ENCODE peak calls at places on chromosomes 3 and 15, in four cellular contexts. L is CD8-positive, alpha-beta memory T cell; D is choroid plexus epithelial cell; C is fibroblast of mammary gland. O is an unnamed sample.

GRCh38 chr3:51966016-51966415 is 1.2 kb downstream of the PCBP4 start:
- DNase-seq in D (no peak), C (no peak), L (no peak), O (no peak)

GRCh38 chr15:69045810-69046209 is 31.3 kb downstream of the NOX5 start:
- DNase-seq in C (no peak), L (no peak), D (peak; percentile 84), O (peak; percentile 70)

GRCh38 chr15:62089616-62090015 is 22.8 kb downstream of the C2CD4A start:
- DNase-seq in D (no peak), L (no peak), C (no peak), O (no peak)

GRCh38 chr3:100966049-100966471 is 27.2 kb downstream of the ABI3BP start:
- DNase-seq in C (peak; percentile 70), D (no peak), L (no peak), O (no peak)

GRCh38 chr3:172040976-172041963 is 1.9 kb downstream of the FNDC3B start:
- DNase-seq in C (peak; percentile 48), L (no peak), D (peak; percentile 51), O (peak; percentile 54)

GRCh38 chr15:95946946-95947345 is 383.6 kb upstream of the NR2F2 start:
- DNase-seq in D (no peak), L (no peak), C (no peak), O (no peak)

GRCh38 chr3:10389995-10390394 is 69.1 kb upstream of the SEC13 start:
- DNase-seq in D (no peak), C (no peak), L (no peak), O (no peak)

GRCh38 chr3:38154625-38155255 is 10.6 kb upstream of the OXSR1 start:
- DNase-seq in L (no peak), D (no peak), C (no peak), O (no peak)

GRCh38 chr15:81301815-81302399 is 22.0 kb downstream of the STARD5 start:
- DNase-seq in C (no peak), L (no peak), D (no peak), O (no peak)

GRCh38 chr15:43521419-43521818 is 4.0 kb downstream of the MAP1A start:
- DNase-seq in C (no peak), D (no peak), L (no peak), O (no peak)

GRCh38 chr3:156793400-156793799 is 32.8 kb upstream of the LEKR1 start:
- DNase-seq in L (no peak), C (no peak), D (no peak), O (no peak)

GRCh38 chr3:171385086-171385485 is 75.1 kb downstream of the TNIK start:
- DNase-seq in C (no peak), L (no peak), D (no peak), O (no peak)

GRCh38 chr3:47910777-47911440 is 105.3 kb downstream of the MAP4 start:
- DNase-seq in L (no peak), C (peak; percentile 91), D (peak; percentile 90), O (peak; percentile 93)

GRCh38 chr15:100890850-100891249 is 11.2 kb downstream of the ALDH1A3 start:
- DNase-seq in L (no peak), D (no peak), C (no peak), O (no peak)

GRCh38 chr15:48806151-48806550 is 4.7 kb downstream of the CEP152 start:
- DNase-seq in C (peak; percentile 46), L (no peak), D (peak; percentile 42), O (peak; percentile 53)

GRCh38 chr15:25175033-25175788 is 220.4 kb downstream of the SNRPN start:
- DNase-seq in C (no peak), D (no peak), L (no peak), O (no peak)

GRCh38 chr3:38717603-38718240 is 68.2 kb upstream of the SCN5A start:
- DNase-seq in L (no peak), D (no peak), C (no peak), O (no peak)

GRCh38 chr3:172142074-172143059 is 103.0 kb downstream of the FNDC3B start:
- DNase-seq in L (no peak), C (peak; percentile 87), D (peak; percentile 92), O (peak; percentile 92)

GRCh38 chr3:66904816-66905543 is 93.1 kb upstream of the KBTBD8 start:
- DNase-seq in L (no peak), D (peak; percentile 56), C (peak; percentile 6), O (no peak)

GRCh38 chr3:53844262-53845102 is 1.7 kb downstream of the CHDH start:
- DNase-seq in D (no peak), C (no peak), L (no peak), O (no peak)

GRCh38 chr3:52090131-52090548 is 33.8 kb upstream of the DUSP7 start:
- DNase-seq in D (peak; percentile 92), C (peak; percentile 87), L (no peak), O (peak; percentile 97)

GRCh38 chr3:72049300-72049699 is 264.4 kb upstream of the PROK2 start:
- DNase-seq in L (no peak), C (no peak), D (no peak), O (no peak)

GRCh38 chr3:43709022-43709421 is 18.3 kb downstream of the ABHD5 start:
- DNase-seq in C (peak; percentile 91), L (no peak), D (peak; percentile 84), O (peak; percentile 18)

GRCh38 chr3:178709047-178709446 is 172.8 kb downstream of the KCNMB2 start:
- DNase-seq in C (peak; percentile 6), L (no peak), D (no peak), O (peak; percentile 36)

GRCh38 chr3:88984832-88985231 is 122.6 kb upstream of the EPHA3 start:
- DNase-seq in L (no peak), D (peak; percentile 33), C (no peak), O (no peak)

GRCh38 chr15:98996619-98997018 is 11.0 kb downstream of the PGPEP1L start:
- DNase-seq in D (no peak), C (no peak), L (no peak), O (no peak)

GRCh38 chr3:120558784-120559227 is 37.3 kb upstream of the NDUFB4 start:
- DNase-seq in L (peak; percentile 85), D (peak; percentile 93), C (peak; percentile 91), O (peak; percentile 92)

GRCh38 chr3:125651246-125651645 is 55.9 kb upstream of the OSBPL11 start:
- DNase-seq in L (no peak), C (peak; percentile 41), D (peak; percentile 40), O (peak; percentile 18)

GRCh38 chr3:49092948-49093852 is 671 bp downstream of the QRICH1 start:
- DNase-seq in D (peak; percentile 92), C (peak; percentile 86), L (peak; percentile 83), O (peak; percentile 82)

GRCh38 chr3:73069775-73070444 is 8.5 kb downstream of the EBLN2 start:
- DNase-seq in D (no peak), C (no peak), L (no peak), O (no peak)

GRCh38 chr3:184222521-184222920 is 6.9 kb upstream of the VWA5B2 start:
- DNase-seq in D (no peak), C (no peak), L (no peak), O (no peak)

GRCh38 chr15:65318870-65319356 is 14.4 kb downstream of the RNU5B-1 start:
- DNase-seq in D (peak; percentile 84), C (peak; percentile 79), L (peak; percentile 64), O (peak; percentile 73)

GRCh38 chr3:182908471-182908870 is 71.9 kb downstream of the DCUN1D1 start:
- DNase-seq in C (no peak), L (no peak), D (peak; percentile 40), O (no peak)

GRCh38 chr15:56964182-56964581 is 45.7 kb downstream of the TCF12 start:
- DNase-seq in L (no peak), C (peak; percentile 28), D (peak; percentile 75), O (peak; percentile 30)

GRCh38 chr15:37111427-37111717 is 11.0 kb upstream of the MEIS2 start:
- DNase-seq in L (no peak), D (no peak), C (no peak), O (no peak)

O was measured in astrocyte of the spinal cord.